ENCODE peak calls at places on chromosomes 6 and 20, in seven cellular contexts. X is cardiac muscle cell, Q is tibial nerve, H is lower lobe of right lung, P is cardiac fibroblast, Y is endodermal cell, U is kidney. J is an unnamed sample.
A peak's percentile ranks its signal among the peaks of the same experiment; 100 is the strongest.

GRCh38 chr6:79601020-79601609 is 30.0 kb upstream of the SH3BGRL2 start:
- DNase-seq in H (no peak), Y (no peak), U (no peak), P (peak; percentile 69), X (no peak), Q (no peak), J (no peak)

GRCh38 chr6:81067057-81067456 is 685.4 kb downstream of the TENT5A start:
- DNase-seq in Q (no peak), Y (no peak), P (no peak), X (no peak), U (no peak), H (no peak), J (no peak)

GRCh38 chr6:45741437-45742166 is 274.1 kb downstream of the CLIC5 start:
- DNase-seq in X (no peak), P (no peak), H (no peak), Y (no peak), U (no peak), Q (peak; percentile 35), J (no peak)

GRCh38 chr6:73285674-73286283 is 22.8 kb upstream of the KHDC1 start:
- DNase-seq in Y (no peak), H (no peak), U (no peak), P (peak; percentile 80), Q (peak; percentile 8), X (peak; percentile 41), J (no peak)

GRCh38 chr20:6698056-6698455 is 69.4 kb upstream of the BMP2 start:
- DNase-seq in P (no peak), U (no peak), Q (no peak), Y (peak; percentile 91), X (no peak), H (no peak), J (no peak)

GRCh38 chr6:116410945-116411623 is 40.3 kb downstream of the DSE start:
- DNase-seq in X (peak; percentile 58), Y (no peak), H (no peak), P (peak; percentile 65), Q (peak; percentile 33), U (peak; percentile 66), J (no peak)

GRCh38 chr6:24522090-24522820 is 27.5 kb downstream of the ALDH5A1 start:
- DNase-seq in P (peak; percentile 5), H (no peak), Y (no peak), X (no peak), Q (no peak), U (no peak), J (no peak)

GRCh38 chr20:36133821-36134220 is 20.7 kb upstream of the EPB41L1 start:
- DNase-seq in H (no peak), Y (no peak), P (no peak), U (no peak), X (no peak), Q (no peak), J (no peak)

GRCh38 chr6:2739335-2739734 is 11.4 kb downstream of the MYLK4 start:
- DNase-seq in Y (no peak), P (peak; percentile 58), X (no peak), H (no peak), Q (no peak), U (no peak), J (no peak)

GRCh38 chr20:9916776-9917175 is 77.9 kb upstream of the PAK5 start:
- DNase-seq in X (no peak), P (no peak), Y (no peak), Q (no peak), H (no peak), U (no peak), J (no peak)

GRCh38 chr6:169955796-169956493 is 204.5 kb downstream of the ERMARD start:
- DNase-seq in P (no peak), H (no peak), U (peak; percentile 61), Q (no peak), Y (peak; percentile 45), X (no peak), J (no peak)

GRCh38 chr6:118317581-118318563 is 230.2 kb upstream of the PLN start:
- DNase-seq in Y (no peak), P (peak; percentile 75), Q (peak; percentile 52), H (no peak), X (no peak), U (no peak), J (no peak)

GRCh38 chr20:47043076-47043475 is 148.4 kb downstream of the EYA2 start:
- DNase-seq in Q (no peak), P (peak; percentile 5), U (no peak), X (no peak), Y (no peak), H (no peak), J (no peak)

GRCh38 chr20:39800548-39800947 is 838.4 kb downstream of the DHX35 start:
- DNase-seq in P (peak; percentile 77), Q (no peak), U (peak; percentile 45), Y (no peak), X (no peak), H (no peak), J (no peak)

GRCh38 chr20:17612287-17612974 is 42.6 kb downstream of the DSTN start:
- DNase-seq in Q (peak; percentile 6), X (no peak), P (peak; percentile 80), Y (peak; percentile 62), H (peak; percentile 65), U (peak; percentile 78), J (no peak)

GRCh38 chr6:168101201-168102092 is 22.4 kb upstream of the FRMD1 start:
- DNase-seq in H (peak; percentile 45), Y (no peak), Q (no peak), U (peak; percentile 64), X (peak; percentile 54), P (no peak), J (no peak)

GRCh38 chr6:138724015-138724414 is 49.6 kb upstream of the CCDC28A start:
- DNase-seq in H (peak; percentile 48), P (peak; percentile 46), Y (peak; percentile 47), X (peak; percentile 15), Q (peak; percentile 13), U (no peak), J (no peak)

GRCh38 chr20:50916257-50916656 is 15.0 kb downstream of the ADNP start:
- DNase-seq in U (no peak), P (peak; percentile 52), X (peak; percentile 78), Q (no peak), Y (no peak), H (no peak), J (no peak)

GRCh38 chr20:25148982-25149846 is 46.3 kb upstream of the ENTPD6 start:
- DNase-seq in H (no peak), Q (no peak), U (no peak), Y (no peak), X (no peak), P (peak; percentile 20), J (no peak)

GRCh38 chr6:78598966-78599365 is 268.4 kb upstream of the IRAK1BP1 start:
- DNase-seq in H (no peak), P (peak; percentile 99), Q (peak; percentile 7), Y (no peak), U (no peak), X (no peak), J (no peak)

GRCh38 chr6:4906942-4907300 is 96.9 kb downstream of the RPP40 start:
- DNase-seq in P (no peak), Y (no peak), H (no peak), X (no peak), Q (no peak), U (no peak), J (no peak)

GRCh38 chr20:50517817-50518154 is 7.6 kb downstream of the PTPN1 start:
- DNase-seq in Y (no peak), X (no peak), U (no peak), Q (no peak), P (no peak), H (no peak), J (no peak)

GRCh38 chr6:136761227-136761922 is 30.9 kb downstream of the MAP3K5 start:
- DNase-seq in Q (peak; percentile 24), X (peak; percentile 27), H (no peak), U (no peak), P (peak; percentile 42), Y (no peak), J (no peak)

GRCh38 chr6:146857960-146858308 is 259.2 kb downstream of the ADGB start:
- DNase-seq in Q (peak; percentile 22), Y (peak; percentile 75), P (no peak), U (no peak), H (no peak), X (peak; percentile 18), J (no peak)

GRCh38 chr6:40308533-40309306 is 278.4 kb downstream of the LRFN2 start:
- DNase-seq in X (peak; percentile 85), P (peak; percentile 36), U (no peak), Y (peak; percentile 97), Q (peak; percentile 84), H (peak; percentile 51), J (peak; percentile 88)

GRCh38 chr20:841568-842546 is 8.3 kb downstream of the FAM110A start:
- DNase-seq in Y (peak; percentile 85), X (peak; percentile 74), H (peak; percentile 80), P (no peak), Q (no peak), U (peak; percentile 78), J (no peak)

GRCh38 chr6:44023586-44024454 is 103.4 kb downstream of the MRPL14 start:
- DNase-seq in P (no peak), X (no peak), H (peak; percentile 14), Q (no peak), U (peak; percentile 21), Y (peak; percentile 30), J (no peak)

GRCh38 chr20:56817780-56818675 is 188.9 kb downstream of the TFAP2C start:
- DNase-seq in U (no peak), Y (no peak), X (no peak), P (no peak), Q (no peak), H (no peak), J (no peak)
- TF ChIP-seq CTCF in U (no peak), Y (peak; percentile 35), X (peak; percentile 20), P (no peak), Q (no peak), H (no peak), J (no peak)

DNA sequence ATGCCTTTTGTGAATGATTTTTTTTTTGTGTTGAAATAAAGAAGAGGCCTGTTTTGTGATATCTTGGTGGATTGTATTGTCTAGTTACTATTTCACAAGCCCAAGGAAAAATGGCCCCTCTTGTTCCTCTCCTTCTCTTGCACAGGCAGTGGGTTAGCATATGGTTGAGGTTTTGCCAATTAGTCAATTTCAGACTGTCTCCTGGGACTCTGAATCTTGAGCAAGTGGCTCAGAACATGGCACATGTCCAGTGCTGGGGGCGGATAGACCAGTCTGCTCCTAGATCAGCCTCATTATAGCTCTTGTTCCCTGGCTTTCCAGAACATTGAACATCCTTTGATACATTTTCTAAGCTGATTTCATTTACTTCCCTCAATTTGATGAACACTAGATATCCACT is 589.2 kb downstream of the PHF3 start:
- DNase-seq in P (peak; percentile 74), X (no peak), H (no peak), Q (peak; percentile 15), U (no peak), Y (no peak), J (no peak)
- TF ChIP-seq CTCF in P (no peak), X (no peak), H (no peak), Q (no peak), U (no peak), Y (no peak), J (no peak)

DNA sequence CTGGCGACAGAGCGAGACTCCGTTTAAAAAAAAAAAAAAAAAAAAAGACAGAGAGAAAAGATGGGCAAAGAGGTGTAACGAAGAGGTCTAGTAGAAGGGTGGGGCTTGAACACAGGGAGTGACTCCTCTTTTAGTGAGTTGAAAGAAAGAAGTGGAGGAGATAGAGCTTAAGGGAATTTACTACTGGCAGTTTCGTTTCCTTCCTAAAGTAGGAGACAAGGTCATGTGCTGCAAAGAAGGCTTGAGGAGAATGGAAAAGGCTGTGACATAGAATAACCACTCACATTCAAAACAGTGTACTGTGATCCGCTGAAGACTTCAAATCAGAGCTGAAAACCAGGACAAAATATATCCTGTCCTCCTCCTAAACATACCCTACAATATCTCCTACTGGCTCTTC is 63.8 kb upstream of the EIF2S2 start:
- DNase-seq in H (no peak), P (no peak), X (no peak), Q (no peak), U (no peak), Y (no peak), J (no peak)
- TF ChIP-seq CTCF in H (no peak), P (no peak), X (no peak), Q (no peak), U (no peak), Y (no peak), J (no peak)

GRCh38 chr6:31399589-31400466 is 3.6 kb upstream of the MICA start:
- DNase-seq in Y (peak; percentile 89), X (peak; percentile 91), Q (peak; percentile 90), H (peak; percentile 96), U (peak; percentile 97), P (peak; percentile 92), J (peak; percentile 71)
- TF ChIP-seq CTCF in Y (peak; percentile 90), X (peak; percentile 96), Q (peak; percentile 88), H (peak; percentile 88), U (peak; percentile 85), P (peak; percentile 95), J (peak; percentile 91)